ENCODE peak calls at places on chromosomes 5 and 9, in seven cellular contexts. One of them, this sample, is unnamed.

GRCh38 chr5:135027699-135028615 is 6.1 kb downstream of the PITX1 start:
- DNase-seq in H1: peak; percentile 72
- DNase-seq in GM12878: no peak
- DNase-seq in SK-N-SH: peak; percentile 70
- DNase-seq in HepG2: no peak
- DNase-seq in K562: no peak
- DNase-seq in HCT116: no peak
- DNase-seq in this sample: no peak

GRCh38 chr5:168773231-168773630 is 194.1 kb upstream of the PANK3 start:
- DNase-seq in H1: no peak
- DNase-seq in GM12878: no peak
- DNase-seq in SK-N-SH: peak; percentile 53
- DNase-seq in HepG2: no peak
- DNase-seq in K562: no peak
- DNase-seq in HCT116: no peak
- DNase-seq in this sample: no peak

GRCh38 chr9:114782586-114782985 is 23.3 kb downstream of the TNFSF15 start:
- DNase-seq in H1: no peak
- DNase-seq in GM12878: no peak
- DNase-seq in SK-N-SH: no peak
- DNase-seq in HepG2: no peak
- DNase-seq in K562: no peak
- DNase-seq in HCT116: no peak
- DNase-seq in this sample: no peak

GRCh38 chr5:141811287-141812155 is 66.7 kb downstream of the PCDH1 start:
- DNase-seq in H1: peak; percentile 89
- DNase-seq in GM12878: no peak
- DNase-seq in SK-N-SH: peak; percentile 86
- DNase-seq in HepG2: peak; percentile 9
- DNase-seq in K562: peak; percentile 51
- DNase-seq in HCT116: no peak
- DNase-seq in this sample: no peak

GRCh38 chr9:133502112-133502511 is 22.6 kb downstream of the MYMK start:
- DNase-seq in H1: no peak
- DNase-seq in GM12878: no peak
- DNase-seq in SK-N-SH: no peak
- DNase-seq in HepG2: no peak
- DNase-seq in K562: no peak
- DNase-seq in HCT116: no peak
- DNase-seq in this sample: no peak

GRCh38 chr9:121262450-121262849 is 5.5 kb upstream of the GSN start:
- DNase-seq in H1: no peak
- DNase-seq in GM12878: no peak
- DNase-seq in SK-N-SH: no peak
- DNase-seq in HepG2: no peak
- DNase-seq in K562: no peak
- DNase-seq in HCT116: no peak
- DNase-seq in this sample: no peak

GRCh38 chr9:125103770-125104169 is 39.6 kb downstream of the SCAI start:
- DNase-seq in H1: no peak
- DNase-seq in GM12878: no peak
- DNase-seq in SK-N-SH: no peak
- DNase-seq in HepG2: no peak
- DNase-seq in K562: no peak
- DNase-seq in HCT116: no peak
- DNase-seq in this sample: no peak

GRCh38 chr9:110880123-110880522 is 158.1 kb downstream of the LPAR1 start:
- DNase-seq in H1: no peak
- DNase-seq in GM12878: no peak
- DNase-seq in SK-N-SH: no peak
- DNase-seq in HepG2: no peak
- DNase-seq in K562: no peak
- DNase-seq in HCT116: no peak
- DNase-seq in this sample: no peak

GRCh38 chr5:53557386-53557785 is 3.1 kb upstream of the NDUFS4 start:
- DNase-seq in H1: no peak
- DNase-seq in GM12878: no peak
- DNase-seq in SK-N-SH: no peak
- DNase-seq in HepG2: no peak
- DNase-seq in K562: no peak
- DNase-seq in HCT116: no peak
- DNase-seq in this sample: no peak

GRCh38 chr9:38388283-38389223 is 3.9 kb upstream of the ALDH1B1 start:
- DNase-seq in H1: no peak
- DNase-seq in GM12878: no peak
- DNase-seq in SK-N-SH: no peak
- DNase-seq in HepG2: peak; percentile 44
- DNase-seq in K562: no peak
- DNase-seq in HCT116: no peak
- DNase-seq in this sample: no peak

GRCh38 chr5:174910245-174910737 is 185.9 kb downstream of the MSX2 start:
- DNase-seq in H1: peak; percentile 92
- DNase-seq in GM12878: no peak
- DNase-seq in SK-N-SH: peak; percentile 90
- DNase-seq in HepG2: peak; percentile 36
- DNase-seq in K562: peak; percentile 70
- DNase-seq in HCT116: peak; percentile 49
- DNase-seq in this sample: peak; percentile 78

GRCh38 chr5:139980765-139981164 is 62.3 kb downstream of the NRG2 start:
- DNase-seq in H1: no peak
- DNase-seq in GM12878: no peak
- DNase-seq in SK-N-SH: no peak
- DNase-seq in HepG2: no peak
- DNase-seq in K562: no peak
- DNase-seq in HCT116: no peak
- DNase-seq in this sample: no peak

GRCh38 chr5:79971156-79971555 is 19.9 kb downstream of the MTX3 start:
- DNase-seq in H1: no peak
- DNase-seq in GM12878: no peak
- DNase-seq in SK-N-SH: no peak
- DNase-seq in HepG2: no peak
- DNase-seq in K562: no peak
- DNase-seq in HCT116: no peak
- DNase-seq in this sample: no peak

GRCh38 chr5:88665750-88666215 is 217.2 kb downstream of the MEF2C start:
- DNase-seq in H1: no peak
- DNase-seq in GM12878: no peak
- DNase-seq in SK-N-SH: no peak
- DNase-seq in HepG2: no peak
- DNase-seq in K562: no peak
- DNase-seq in HCT116: no peak
- DNase-seq in this sample: no peak

GRCh38 chr5:172438304-172438652 is 16.0 kb downstream of the SH3PXD2B start:
- DNase-seq in H1: no peak
- DNase-seq in GM12878: no peak
- DNase-seq in SK-N-SH: no peak
- DNase-seq in HepG2: peak; percentile 40
- DNase-seq in K562: no peak
- DNase-seq in HCT116: no peak
- DNase-seq in this sample: no peak

GRCh38 chr5:172436874-172437369 is 17.4 kb downstream of the SH3PXD2B start:
- DNase-seq in H1: no peak
- DNase-seq in GM12878: no peak
- DNase-seq in SK-N-SH: no peak
- DNase-seq in HepG2: no peak
- DNase-seq in K562: no peak
- DNase-seq in HCT116: no peak
- DNase-seq in this sample: no peak

GRCh38 chr5:172436078-172436873 is 18.0 kb downstream of the SH3PXD2B start:
- DNase-seq in H1: no peak
- DNase-seq in GM12878: no peak
- DNase-seq in SK-N-SH: no peak
- DNase-seq in HepG2: no peak
- DNase-seq in K562: no peak
- DNase-seq in HCT116: no peak
- DNase-seq in this sample: no peak

GRCh38 chr5:172435362-172436077 is 18.8 kb downstream of the SH3PXD2B start:
- DNase-seq in H1: no peak
- DNase-seq in GM12878: no peak
- DNase-seq in SK-N-SH: no peak
- DNase-seq in HepG2: no peak
- DNase-seq in K562: no peak
- DNase-seq in HCT116: no peak
- DNase-seq in this sample: no peak

GRCh38 chr5:172437445-172438303 is 16.7 kb downstream of the SH3PXD2B start:
- DNase-seq in H1: no peak
- DNase-seq in GM12878: no peak
- DNase-seq in SK-N-SH: peak; percentile 88
- DNase-seq in HepG2: peak; percentile 23
- DNase-seq in K562: no peak
- DNase-seq in HCT116: peak; percentile 8
- DNase-seq in this sample: no peak
- TF ChIP-seq JUND in H1: no peak
- TF ChIP-seq JUND in GM12878: no peak
- TF ChIP-seq JUND in SK-N-SH: peak; percentile 47
- TF ChIP-seq JUND in HepG2: no peak
- TF ChIP-seq JUND in K562: peak; percentile 15
- TF ChIP-seq JUND in HCT116: no peak
- TF ChIP-seq JUND in this sample: no peak

GRCh38 chr5:137921931-137922330 is 32.7 kb downstream of the PKD2L2 start:
- DNase-seq in H1: no peak
- DNase-seq in GM12878: no peak
- DNase-seq in SK-N-SH: no peak
- DNase-seq in HepG2: no peak
- DNase-seq in K562: no peak
- DNase-seq in HCT116: no peak
- DNase-seq in this sample: no peak

DNA sequence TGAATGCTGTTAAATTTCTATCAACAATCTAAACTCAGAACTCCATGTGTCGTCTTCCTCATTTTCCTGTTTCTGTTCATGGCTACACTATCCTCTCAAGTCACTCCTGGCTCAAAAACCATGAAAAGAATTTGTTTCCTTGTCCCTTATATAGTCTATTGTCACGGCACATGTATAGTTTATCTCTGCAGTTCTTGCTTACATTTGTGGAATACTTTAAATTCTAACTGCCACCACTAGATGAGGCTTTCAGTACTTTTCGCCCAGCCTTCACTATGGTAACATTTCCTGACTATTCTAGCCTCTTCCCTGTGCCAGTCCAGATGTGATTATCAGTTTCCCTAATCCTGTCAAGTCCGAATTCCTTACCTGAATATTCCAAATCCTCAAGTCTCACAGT is 34.6 kb downstream of the PKD2L2 start:
- DNase-seq in H1: no peak
- DNase-seq in GM12878: no peak
- DNase-seq in SK-N-SH: no peak
- DNase-seq in HepG2: no peak
- DNase-seq in K562: no peak
- DNase-seq in HCT116: no peak
- DNase-seq in this sample: no peak
- TF ChIP-seq JUND in H1: no peak
- TF ChIP-seq JUND in GM12878: no peak
- TF ChIP-seq JUND in SK-N-SH: no peak
- TF ChIP-seq JUND in HepG2: no peak
- TF ChIP-seq JUND in K562: no peak
- TF ChIP-seq JUND in HCT116: no peak
- TF ChIP-seq JUND in this sample: no peak

GRCh38 chr5:74640450-74641013 is at the start of gene ENC1:
- DNase-seq in H1: peak; percentile 90
- DNase-seq in GM12878: no peak
- DNase-seq in SK-N-SH: peak; percentile 88
- DNase-seq in HepG2: peak; percentile 95
- DNase-seq in K562: peak; percentile 82
- DNase-seq in HCT116: peak; percentile 55
- DNase-seq in this sample: peak; percentile 23

GRCh38 chr5:74643160-74643562 is 2.6 kb upstream of the ENC1 start:
- DNase-seq in H1: no peak
- DNase-seq in GM12878: no peak
- DNase-seq in SK-N-SH: no peak
- DNase-seq in HepG2: peak; percentile 57
- DNase-seq in K562: peak; percentile 34
- DNase-seq in HCT116: peak; percentile 48
- DNase-seq in this sample: no peak

GRCh38 chr5:74642543-74642863 is 2.0 kb upstream of the ENC1 start:
- DNase-seq in H1: no peak
- DNase-seq in GM12878: no peak
- DNase-seq in SK-N-SH: no peak
- DNase-seq in HepG2: no peak
- DNase-seq in K562: no peak
- DNase-seq in HCT116: no peak
- DNase-seq in this sample: no peak

GRCh38 chr5:74641014-74641777 is 668 bp upstream of the ENC1 start:
- DNase-seq in H1: peak; percentile 77
- DNase-seq in GM12878: no peak
- DNase-seq in SK-N-SH: peak; percentile 79
- DNase-seq in HepG2: peak; percentile 84
- DNase-seq in K562: peak; percentile 50
- DNase-seq in HCT116: peak; percentile 48
- DNase-seq in this sample: peak; percentile 84

DNA sequence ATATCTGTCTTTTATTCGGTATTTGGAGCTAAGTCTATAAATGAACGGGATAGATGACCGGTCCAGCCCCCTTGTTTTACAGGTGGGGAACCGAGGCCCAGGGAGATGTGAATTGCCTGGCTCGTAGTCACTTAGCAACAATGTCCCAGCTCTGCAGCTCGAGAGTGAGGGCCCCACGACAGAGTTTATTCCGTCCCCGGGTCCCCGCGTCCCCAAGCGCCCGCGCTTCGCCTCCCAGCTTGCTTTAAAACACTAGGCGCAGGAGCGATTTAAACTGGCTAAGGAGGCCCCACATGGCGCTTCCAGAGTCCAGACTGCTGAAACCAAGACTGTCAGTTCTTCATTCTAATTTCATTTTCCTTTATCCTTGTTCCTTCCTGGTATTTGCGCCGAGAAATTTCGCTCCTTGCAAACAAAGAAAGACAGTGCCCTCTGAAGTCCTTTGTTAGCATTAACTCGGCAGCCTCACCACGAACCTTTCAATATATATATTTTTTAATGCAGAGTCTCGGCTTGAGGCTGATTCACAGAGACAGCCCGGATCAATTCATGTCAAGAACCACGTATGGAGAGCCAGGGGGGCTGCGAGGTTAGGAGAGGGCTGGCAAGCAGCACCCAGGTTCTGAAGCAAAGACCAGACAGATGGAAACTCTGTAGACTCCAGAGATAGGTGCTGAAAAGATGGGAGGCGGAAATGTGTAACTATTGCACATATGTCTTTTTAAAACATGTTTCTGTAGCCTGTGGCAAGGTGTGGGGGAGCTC is 1.4 kb upstream of the ENC1 start:
- DNase-seq in H1: peak; percentile 59
- DNase-seq in GM12878: no peak
- DNase-seq in SK-N-SH: peak; percentile 44
- DNase-seq in HepG2: peak; percentile 62
- DNase-seq in K562: peak; percentile 55
- DNase-seq in HCT116: peak; percentile 43
- DNase-seq in this sample: peak; percentile 87
- TF ChIP-seq JUND in H1: no peak
- TF ChIP-seq JUND in GM12878: no peak
- TF ChIP-seq JUND in SK-N-SH: no peak
- TF ChIP-seq JUND in HepG2: no peak
- TF ChIP-seq JUND in K562: no peak
- TF ChIP-seq JUND in HCT116: no peak
- TF ChIP-seq JUND in this sample: no peak

GRCh38 chr5:130398825-130399224 is 494.6 kb downstream of the CHSY3 start:
- DNase-seq in H1: no peak
- DNase-seq in GM12878: no peak
- DNase-seq in SK-N-SH: no peak
- DNase-seq in HepG2: no peak
- DNase-seq in K562: no peak
- DNase-seq in HCT116: no peak
- DNase-seq in this sample: no peak

GRCh38 chr5:130402906-130403305 is 498.6 kb downstream of the CHSY3 start:
- DNase-seq in H1: no peak
- DNase-seq in GM12878: no peak
- DNase-seq in SK-N-SH: no peak
- DNase-seq in HepG2: no peak
- DNase-seq in K562: no peak
- DNase-seq in HCT116: no peak
- DNase-seq in this sample: no peak

GRCh38 chr5:130400091-130400490 is 495.8 kb downstream of the CHSY3 start:
- DNase-seq in H1: no peak
- DNase-seq in GM12878: no peak
- DNase-seq in SK-N-SH: no peak
- DNase-seq in HepG2: peak; percentile 7
- DNase-seq in K562: no peak
- DNase-seq in HCT116: no peak
- DNase-seq in this sample: peak; percentile 62
- TF ChIP-seq JUND in H1: no peak
- TF ChIP-seq JUND in GM12878: no peak
- TF ChIP-seq JUND in SK-N-SH: no peak
- TF ChIP-seq JUND in HepG2: no peak
- TF ChIP-seq JUND in K562: no peak
- TF ChIP-seq JUND in HCT116: no peak
- TF ChIP-seq JUND in this sample: peak; percentile 82

This sample was measured in T47D.